ENCODE peak calls at places on chromosomes 13 and 19, in four cellular contexts. X is effector CD4-positive, alpha-beta T cell; D is HT1080; F is CD8-positive, alpha-beta T cell. K is an unnamed sample.

GRCh38 chr19:40907968-40908735 is 26.1 kb upstream of the CYP2A7 start:
- DNase-seq in X (peak; percentile 27), D (no peak), F (peak; percentile 71), K (no peak)

GRCh38 chr19:4108767-4109625 is 14.9 kb downstream of the MAP2K2 start:
- DNase-seq in F (peak; percentile 69), D (no peak), X (peak; percentile 63), K (no peak)

GRCh38 chr19:4042731-4043082 is 24.0 kb downstream of the ZBTB7A start:
- DNase-seq in D (no peak), F (no peak), X (no peak), K (no peak)

GRCh38 chr19:45615795-45616708 is 14.0 kb upstream of the GPR4 start:
- DNase-seq in F (peak; percentile 34), D (peak; percentile 78), X (peak; percentile 59), K (peak; percentile 15)

GRCh38 chr13:80755925-80756324 is 415.0 kb upstream of the SPRY2 start:
- DNase-seq in D (no peak), F (no peak), X (no peak), K (no peak)

GRCh38 chr19:19458110-19458816 is 52.8 kb downstream of the GATAD2A start:
- DNase-seq in X (no peak), D (no peak), F (no peak), K (no peak)

GRCh38 chr19:44890366-44891015 is 563 bp upstream of the TOMM40 start:
- DNase-seq in X (peak; percentile 100), F (no peak), D (peak; percentile 100), K (peak; percentile 100)

GRCh38 chr19:1468274-1469199 is 10.5 kb downstream of the C19orf25 start:
- DNase-seq in X (no peak), F (no peak), D (no peak), K (no peak)

GRCh38 chr13:102508411-102508810 is 88.4 kb upstream of the TPP2 start:
- DNase-seq in F (no peak), D (no peak), X (no peak), K (no peak)

GRCh38 chr13:107480130-107480529 is 735.2 kb downstream of the LIG4 start:
- DNase-seq in F (no peak), D (no peak), X (no peak), K (no peak)

GRCh38 chr13:23666576-23666975 is 96.4 kb downstream of the TNFRSF19 start:
- DNase-seq in D (no peak), F (no peak), X (no peak), K (no peak)

GRCh38 chr13:28983661-28984060 is 163.5 kb downstream of the MTUS2 start:
- DNase-seq in D (no peak), F (no peak), X (no peak), K (no peak)

GRCh38 chr13:114304346-114305034 is 9.8 kb upstream of the CHAMP1 start:
- DNase-seq in D (no peak), X (no peak), F (no peak), K (no peak)

GRCh38 chr19:45492627-45493470 is 4.0 kb downstream of the RTN2 start:
- DNase-seq in X (no peak), F (no peak), D (no peak), K (no peak)

GRCh38 chr19:682678-683320 is 6.6 kb downstream of the FSTL3 start:
- DNase-seq in D (no peak), F (no peak), X (no peak), K (no peak)

GRCh38 chr19:55647732-55648656 is at the start of gene CCDC106:
- DNase-seq in F (peak; percentile 32), D (peak; percentile 61), X (no peak), K (no peak)

GRCh38 chr13:99384468-99384867 is 77.3 kb upstream of the GPR183 start:
- DNase-seq in F (no peak), D (no peak), X (peak; percentile 38), K (peak; percentile 56)

GRCh38 chr19:6066661-6067646 is 43.3 kb downstream of the RFX2 start:
- DNase-seq in X (peak; percentile 50), F (no peak), D (peak; percentile 69), K (peak; percentile 71)

GRCh38 chr19:55487884-55488687 is at the start of gene SSC5D:
- DNase-seq in F (no peak), D (no peak), X (no peak), K (no peak)

GRCh38 chr19:35107541-35107939 is 8.1 kb upstream of the FXYD3 start:
- DNase-seq in F (no peak), X (no peak), D (peak; percentile 64), K (no peak)

GRCh38 chr13:106533101-106533939 is 2.1 kb downstream of the EFNB2 start:
- DNase-seq in D (no peak), X (no peak), F (no peak), K (no peak)

GRCh38 chr19:489418-490196 is 6.7 kb upstream of the MADCAM1 start:
- DNase-seq in X (no peak), D (no peak), F (no peak), K (no peak)

GRCh38 chr13:105202384-105202783 is 1333.1 kb downstream of the EFNB2 start:
- DNase-seq in D (peak; percentile 44), X (no peak), F (no peak), K (no peak)

GRCh38 chr19:4369109-4369887 is 25.9 kb downstream of the MPND start:
- DNase-seq in D (no peak), X (peak; percentile 53), F (peak; percentile 54), K (no peak)

GRCh38 chr19:57664269-57665127 is 4.2 kb upstream of the ZSCAN4 start:
- DNase-seq in F (no peak), X (no peak), D (peak; percentile 15), K (peak; percentile 61)

GRCh38 chr19:2523630-2524311 is 47.8 kb downstream of the GADD45B start:
- DNase-seq in F (no peak), D (peak; percentile 68), X (no peak), K (peak; percentile 85)

GRCh38 chr13:75404721-75405120 is 77.2 kb downstream of the TBC1D4 start:
- DNase-seq in D (no peak), X (no peak), F (no peak), K (no peak)

GRCh38 chr13:26584713-26585112 is 27.2 kb downstream of the WASF3 start:
- DNase-seq in X (no peak), D (peak; percentile 54), F (no peak), K (no peak)

GRCh38 chr13:42239644-42240043 is 32.3 kb upstream of the AKAP11 start:
- DNase-seq in F (no peak), X (no peak), D (peak; percentile 55), K (no peak)

GRCh38 chr13:34265016-34265692 is 447.2 kb downstream of the RFC3 start:
- DNase-seq in X (no peak), F (no peak), D (no peak), K (no peak)